ENCODE peak calls at places on chromosome 7, in seven cellular contexts. A, M, V, P, Q, R and S are unnamed samples. For H3K36me3, the result is how much of the 10 kb centered on the place peaks cover.

GRCh38 chr7:41881313-41882130 is 178.6 kb upstream of the INHBA start:
- DNase-seq in A (peak), M (peak), V (peak), P (no peak), Q (no peak), R (no peak), S (no peak)

GRCh38 chr7:518630-519428 is 817 bp downstream of the PDGFA start:
- DNase-seq in A (no peak), M (peak), V (peak), P (peak), Q (peak), R (peak), S (no peak)

GRCh38 chr7:129829677-129830631 is 122.8 kb downstream of the UBE2H start:
- DNase-seq in A (no peak), M (peak), V (peak), P (peak), Q (peak), R (peak), S (no peak)

GRCh38 chr7:77239471-77239870 is 39.9 kb upstream of the FGL2 start:
- DNase-seq in A (no peak), M (no peak), V (no peak), P (no peak), Q (no peak), R (no peak), S (no peak)

GRCh38 chr7:155865830-155866545 is 53.7 kb upstream of the SHH start:
- DNase-seq in A (no peak), M (peak), V (no peak), P (no peak), Q (peak), R (no peak), S (no peak)

GRCh38 chr7:128932862-128933821 is 4.6 kb upstream of the IRF5 start:
- DNase-seq in A (peak), M (no peak), V (peak), P (no peak), Q (no peak), R (no peak), S (no peak)

GRCh38 chr7:112093409-112093808 is 112.8 kb downstream of the DOCK4 start:
- DNase-seq in A (no peak), M (no peak), V (no peak), P (no peak), Q (no peak), R (no peak), S (no peak)

GRCh38 chr7:46153951-46154787 is 233.1 kb upstream of the IGFBP3 start:
- DNase-seq in A (peak), M (no peak), V (no peak), P (peak), Q (peak), R (peak), S (no peak)

GRCh38 chr7:151999337-152000090 is 26.0 kb upstream of the GALNT11 start:
- DNase-seq in A (no peak), M (no peak), V (no peak), P (no peak), Q (no peak), R (no peak), S (no peak)

GRCh38 chr7:75889826-75890225 is 11.0 kb downstream of the RHBDD2 start:
- DNase-seq in A (no peak), M (no peak), V (peak), P (peak), Q (no peak), R (no peak), S (no peak)

GRCh38 chr7:140310337-140311002 is 87.9 kb downstream of the SLC37A3 start:
- DNase-seq in A (no peak), M (no peak), V (no peak), P (no peak), Q (no peak), R (peak), S (no peak)

GRCh38 chr7:89312561-89312960 is 517.0 kb upstream of the TEX47 start:
- DNase-seq in A (no peak), M (no peak), V (no peak), P (no peak), Q (no peak), R (no peak), S (no peak)

GRCh38 chr7:945556-946255 is 8.8 kb downstream of the ADAP1 start:
- DNase-seq in A (no peak), M (no peak), V (no peak), P (no peak), Q (peak), R (peak), S (no peak)

GRCh38 chr7:77691892-77692491 is 4.3 kb upstream of the RSBN1L start:
- DNase-seq in A (no peak), M (no peak), V (no peak), P (no peak), Q (no peak), R (no peak), S (no peak)

GRCh38 chr7:100632951-100633717 is 8.2 kb downstream of the TFR2 start:
- DNase-seq in A (no peak), M (peak), V (peak), P (no peak), Q (peak), R (peak), S (no peak)

GRCh38 chr7:35253182-35253679 is 669 bp downstream of the TBX20 start:
- DNase-seq in A (no peak), M (no peak), V (no peak), P (no peak), Q (no peak), R (no peak), S (no peak)

GRCh38 chr7:83468251-83468739 is 180.6 kb downstream of the SEMA3E start:
- DNase-seq in A (peak), M (peak), V (peak), P (peak), Q (peak), R (peak), S (peak)

GRCh38 chr7:101077303-101078086 is 7.8 kb upstream of the TRIM56 start:
- DNase-seq in A (peak), M (peak), V (peak), P (peak), Q (peak), R (peak), S (peak)

GRCh38 chr7:918441-919113 is 35.9 kb downstream of the ADAP1 start:
- DNase-seq in A (no peak), M (peak), V (peak), P (no peak), Q (peak), R (no peak), S (no peak)

GRCh38 chr7:158680754-158681153 is 23.9 kb downstream of the NCAPG2 start:
- DNase-seq in A (no peak), M (no peak), V (no peak), P (no peak), Q (no peak), R (no peak), S (no peak)
- H3K36me3 ChIP-seq in A (under half), M (under half), V (under half), P (under half), Q (under half), R (half or more), S (under half)

DNA sequence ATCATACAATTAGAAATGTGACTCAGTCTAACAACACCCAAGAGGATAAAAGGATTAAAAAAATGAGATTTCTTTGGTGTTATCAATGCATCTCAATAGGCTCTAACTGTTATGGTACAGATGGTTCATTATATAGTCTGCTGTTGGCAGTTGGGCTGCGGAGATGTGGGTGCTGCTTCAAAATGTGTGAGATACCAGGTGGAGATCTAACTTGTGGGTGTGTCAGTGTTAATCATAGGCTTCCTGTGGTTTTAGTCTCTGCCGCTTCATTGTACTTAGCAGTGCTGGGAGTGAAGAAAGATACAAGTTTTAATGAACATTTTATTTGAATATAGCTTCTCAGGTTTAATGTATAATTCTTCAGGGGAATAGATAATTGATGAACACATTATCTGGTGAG is 231.3 kb downstream of the EXOC4 start:
- DNase-seq in A (no peak), M (no peak), V (no peak), P (peak), Q (no peak), R (no peak), S (peak)
- H3K4me3 ChIP-seq in A (no peak), M (no peak), V (no peak), P (no peak), Q (no peak), R (no peak), S (no peak)

GRCh38 chr7:150753239-150753638 is 16.0 kb downstream of the GIMAP5 start:
- DNase-seq in A (no peak), M (no peak), V (peak), P (no peak), Q (no peak), R (no peak), S (no peak)

GRCh38 chr7:150755473-150756099 is 18.4 kb downstream of the GIMAP5 start:
- DNase-seq in A (peak), M (peak), V (peak), P (no peak), Q (no peak), R (no peak), S (no peak)

GRCh38 chr7:150754950-150755349 is 17.7 kb downstream of the GIMAP5 start:
- DNase-seq in A (no peak), M (no peak), V (no peak), P (no peak), Q (no peak), R (no peak), S (no peak)

GRCh38 chr7:150751702-150752101 is 14.5 kb downstream of the GIMAP5 start:
- DNase-seq in A (no peak), M (peak), V (no peak), P (no peak), Q (no peak), R (no peak), S (no peak)

DNA sequence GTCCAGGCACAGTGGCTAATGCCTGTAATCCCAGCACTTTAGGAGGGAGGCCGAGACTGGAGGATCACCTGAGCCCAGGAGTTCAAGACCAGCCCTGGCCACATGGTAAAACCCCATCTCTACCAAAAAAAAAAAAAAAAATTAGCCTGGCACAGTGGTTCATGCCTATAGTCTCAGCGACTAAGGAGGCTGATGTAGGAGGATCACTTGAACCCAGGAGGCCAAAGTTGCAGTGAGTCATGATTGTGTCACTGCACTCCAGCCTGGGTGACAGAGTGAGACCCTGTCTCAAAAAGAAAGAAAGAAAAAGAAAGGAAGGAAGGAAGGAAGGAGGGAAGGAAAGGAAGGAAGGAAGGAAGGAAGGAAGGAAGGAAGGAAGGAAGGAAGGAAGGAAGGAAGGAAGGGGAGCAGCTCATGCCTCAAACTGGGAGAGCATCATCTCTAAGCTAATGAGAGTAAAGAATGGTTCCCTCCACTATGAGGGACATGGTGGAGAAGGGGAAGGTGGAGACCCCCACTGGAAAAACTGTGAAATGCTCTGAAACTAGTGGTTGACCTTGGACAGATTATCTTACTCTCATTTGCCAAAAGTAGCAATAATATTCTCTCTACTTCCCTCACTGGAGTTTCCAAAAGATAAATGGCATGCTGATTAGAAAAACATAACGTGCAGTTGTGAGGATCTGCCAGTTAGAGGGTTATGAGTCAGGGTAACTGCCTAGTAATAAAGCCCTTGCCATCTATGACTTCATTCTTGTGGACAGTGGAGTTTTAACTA is 16.8 kb downstream of the GIMAP5 start:
- DNase-seq in A (no peak), M (no peak), V (no peak), P (no peak), Q (no peak), R (peak), S (no peak)
- TF ChIP-seq CTCF in A (peak), M (peak), V (no peak), P (peak), Q (peak), R (peak), S (peak)

GRCh38 chr7:157408258-157409101 is 71.7 kb downstream of the DNAJB6 start:
- DNase-seq in A (no peak), M (no peak), V (no peak), P (no peak), Q (no peak), R (no peak), S (no peak)
- H3K36me3 ChIP-seq in A (under half), M (under half), V (half or more), P (under half), Q (under half), R (under half), S (under half)

GRCh38 chr7:74453321-74454011 is at the start of gene GTF2IRD1:
- DNase-seq in A (no peak), M (peak), V (peak), P (peak), Q (peak), R (peak), S (no peak)

GRCh38 chr7:74449809-74450397 is 3.8 kb upstream of the GTF2IRD1 start:
- DNase-seq in A (peak), M (peak), V (peak), P (no peak), Q (peak), R (peak), S (no peak)

GRCh38 chr7:74452748-74453320 is 872 bp upstream of the GTF2IRD1 start:
- DNase-seq in A (no peak), M (no peak), V (peak), P (peak), Q (no peak), R (no peak), S (no peak)

GRCh38 chr7:74454059-74454947 is 597 bp downstream of the GTF2IRD1 start:
- DNase-seq in A (no peak), M (peak), V (no peak), P (no peak), Q (no peak), R (no peak), S (no peak)

GRCh38 chr7:74449144-74449543 is 4.6 kb upstream of the GTF2IRD1 start:
- DNase-seq in A (no peak), M (no peak), V (no peak), P (no peak), Q (no peak), R (no peak), S (no peak)
- H3K4me3 ChIP-seq in A (no peak), M (no peak), V (no peak), P (no peak), Q (no peak), R (no peak), S (no peak)

DNA sequence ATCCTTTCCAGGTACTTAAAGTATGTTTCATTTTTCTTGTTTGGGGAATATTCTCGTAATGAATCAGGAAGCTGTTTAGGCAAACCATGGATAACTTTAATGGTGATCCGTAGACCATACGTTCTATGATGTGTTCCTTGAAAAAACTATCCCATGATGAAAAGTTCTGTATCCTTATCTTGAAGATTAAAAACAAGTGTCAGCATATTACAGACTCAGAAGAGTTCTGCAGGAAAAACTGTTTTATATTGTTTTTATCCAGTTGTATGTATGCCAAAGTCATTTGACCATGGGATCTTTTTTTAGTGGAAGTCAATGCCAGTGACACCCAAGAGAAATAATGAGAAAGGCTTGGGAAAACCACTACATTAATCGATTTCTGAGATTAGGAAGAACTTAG is 52.0 kb downstream of the DLD start:
- DNase-seq in A (no peak), M (no peak), V (no peak), P (no peak), Q (no peak), R (no peak), S (no peak)
- TF ChIP-seq CTCF in A (no peak), M (no peak), V (no peak), P (no peak), Q (no peak), R (no peak), S (no peak)

GRCh38 chr7:116873619-116874018 is 11.2 kb downstream of the CAPZA2 start:
- DNase-seq in A (no peak), M (no peak), V (no peak), P (no peak), Q (no peak), R (no peak), S (no peak)

GRCh38 chr7:116871061-116871700 is 8.8 kb downstream of the CAPZA2 start:
- DNase-seq in A (no peak), M (no peak), V (no peak), P (no peak), Q (no peak), R (no peak), S (no peak)

GRCh38 chr7:116877443-116878217 is 15.2 kb downstream of the CAPZA2 start:
- DNase-seq in A (no peak), M (no peak), V (no peak), P (no peak), Q (no peak), R (no peak), S (no peak)

GRCh38 chr7:116872026-116872425 is 9.6 kb downstream of the CAPZA2 start:
- DNase-seq in A (no peak), M (no peak), V (no peak), P (no peak), Q (no peak), R (no peak), S (no peak)

GRCh38 chr7:116876664-116877442 is 14.5 kb downstream of the CAPZA2 start:
- DNase-seq in A (no peak), M (peak), V (peak), P (peak), Q (peak), R (no peak), S (no peak)
- H3K36me3 ChIP-seq in A (under half), M (under half), V (under half), P (under half), Q (under half), R (under half), S (under half)